ENCODE peak calls at places on chromosomes 2 and 18, in nine cellular contexts. U, R, H, C, I, Y, W, J and X are unnamed samples.

GRCh38 chr18:23077493-23078256 is 57.6 kb upstream of the CABLES1 start:
- DNase-seq in U (peak; percentile 31), R (no peak), H (no peak), C (no peak), I (no peak), Y (peak; percentile 26), W (peak; percentile 30), J (no peak), X (no peak)

GRCh38 chr18:468841-469796 is 31.4 kb downstream of the COLEC12 start:
- DNase-seq in U (no peak), R (no peak), H (no peak), C (no peak), I (no peak), Y (no peak), W (no peak), J (peak; percentile 23), X (no peak)

GRCh38 chr2:170446078-170446477 is 268.1 kb downstream of the MYO3B start:
- DNase-seq in U (no peak), R (no peak), H (no peak), C (no peak), I (no peak), Y (no peak), W (no peak), J (no peak), X (no peak)

GRCh38 chr18:58225101-58225500 is 181.1 kb downstream of the NEDD4L start:
- DNase-seq in U (peak; percentile 61), R (no peak), H (no peak), C (no peak), I (no peak), Y (no peak), W (peak; percentile 14), J (no peak), X (no peak)

GRCh38 chr2:29108225-29108624 is 7.0 kb upstream of the CLIP4 start:
- DNase-seq in U (no peak), R (no peak), H (peak; percentile 97), C (no peak), I (no peak), Y (peak; percentile 95), W (peak; percentile 37), J (no peak), X (no peak)

GRCh38 chr2:203824057-203824456 is 43.5 kb upstream of the CTLA4 start:
- DNase-seq in U (no peak), R (no peak), H (no peak), C (no peak), I (no peak), Y (no peak), W (no peak), J (no peak), X (no peak)

GRCh38 chr2:237097911-237098702 is 12.4 kb downstream of the COPS8 start:
- DNase-seq in U (no peak), R (peak; percentile 88), H (peak; percentile 91), C (no peak), I (no peak), Y (peak; percentile 94), W (no peak), J (no peak), X (no peak)

GRCh38 chr18:22309191-22309590 is 108.5 kb downstream of the CTAGE1 start:
- DNase-seq in U (no peak), R (no peak), H (peak; percentile 59), C (no peak), I (no peak), Y (peak; percentile 88), W (no peak), J (no peak), X (no peak)

GRCh38 chr2:36044389-36044788 is 311.2 kb upstream of the CRIM1 start:
- DNase-seq in U (no peak), R (no peak), H (no peak), C (no peak), I (no peak), Y (no peak), W (no peak), J (no peak), X (no peak)

GRCh38 chr2:158034198-158034831 is 67.4 kb upstream of the UPP2 start:
- DNase-seq in U (peak; percentile 57), R (no peak), H (peak; percentile 73), C (no peak), I (no peak), Y (peak; percentile 66), W (peak; percentile 72), J (peak; percentile 61), X (no peak)

GRCh38 chr2:46983065-46983801 is 67.6 kb upstream of the MCFD2 start:
- DNase-seq in U (peak; percentile 92), R (peak; percentile 17), H (peak; percentile 55), C (no peak), I (no peak), Y (peak; percentile 42), W (no peak), J (peak; percentile 64), X (no peak)

GRCh38 chr2:197209742-197210408 is 100.7 kb downstream of the ANKRD44 start:
- DNase-seq in U (peak; percentile 78), R (no peak), H (no peak), C (no peak), I (no peak), Y (no peak), W (peak; percentile 41), J (peak; percentile 45), X (no peak)

GRCh38 chr18:76205906-76206305 is 289.1 kb downstream of the ZNF516 start:
- DNase-seq in U (no peak), R (no peak), H (no peak), C (no peak), I (no peak), Y (no peak), W (no peak), J (no peak), X (no peak)

GRCh38 chr2:30481323-30481800 is 34.3 kb downstream of the LCLAT1 start:
- DNase-seq in U (no peak), R (no peak), H (no peak), C (no peak), I (no peak), Y (no peak), W (no peak), J (peak; percentile 53), X (no peak)

GRCh38 chr2:38856165-38856564 is 19.6 kb downstream of the DHX57 start:
- DNase-seq in U (no peak), R (no peak), H (no peak), C (no peak), I (no peak), Y (peak; percentile 11), W (no peak), J (no peak), X (no peak)

GRCh38 chr2:218343591-218343990 is 13.1 kb upstream of the CATIP start:
- DNase-seq in U (no peak), R (no peak), H (peak; percentile 67), C (no peak), I (no peak), Y (peak; percentile 49), W (no peak), J (no peak), X (peak; percentile 50)